ENCODE peak calls at places on chromosome 15, in eight cellular contexts. I is foreskin keratinocyte; V is dorsolateral prefrontal cortex; Q is stimulated activated naive B cell treated with anti-CD40 and anti-IgM and Interleukin-4, amounts not matched to agents 10 μg/mL and 1 μg/mL and 100 μg/mL, for 72 hours; W is stimulated activated CD4-positive, alpha-beta T cell treated with anti-CD3 and anti-CD28 coated beads, Interleukin-2, amount 100 ng/mL, for 48 hours; K is NAMALWA; Z is NCI-H748 treated with DMSO at 0.1 percent for 48 hours; Y is RWPE1. G is an unnamed sample.

GRCh38 chr15:67019886-67020520 is 45.4 kb upstream of the SMAD3 start:
- DNase-seq in I (no peak), Y (no peak), W (no peak), V (no peak), Q (no peak), Z (no peak), K (no peak), G (no peak)

GRCh38 chr15:90004671-90005070 is 3.5 kb downstream of the ZNF710 start:
- DNase-seq in V (no peak), W (no peak), Y (peak; percentile 93), Z (no peak), Q (no peak), K (no peak), I (peak; percentile 99), G (no peak)

GRCh38 chr15:96264351-96264798 is 66.1 kb upstream of the NR2F2 start:
- DNase-seq in K (no peak), V (no peak), I (peak; percentile 95), Q (no peak), Z (no peak), Y (peak; percentile 35), W (no peak), G (no peak)

GRCh38 chr15:33089878-33090757 is 104.4 kb downstream of the FMN1 start:
- DNase-seq in Y (peak; percentile 52), W (no peak), Z (no peak), V (no peak), K (no peak), Q (no peak), I (peak; percentile 69), G (no peak)

GRCh38 chr15:68431037-68431791 is 749 bp downstream of the ITGA11 start:
- DNase-seq in I (no peak), Y (no peak), Q (no peak), K (no peak), Z (no peak), V (no peak), W (no peak), G (no peak)

GRCh38 chr15:48891229-48891765 is 13.4 kb downstream of the EID1 start:
- DNase-seq in K (no peak), Z (no peak), Q (no peak), V (no peak), I (no peak), W (no peak), Y (no peak), G (no peak)

GRCh38 chr15:90972133-90972532 is 17.4 kb downstream of the RCCD1 start:
- DNase-seq in Y (no peak), I (no peak), V (no peak), Q (no peak), Z (no peak), W (no peak), K (no peak), G (no peak)

GRCh38 chr15:39666671-39667070 is 85.8 kb downstream of the THBS1 start:
- DNase-seq in I (no peak), W (no peak), Z (no peak), K (no peak), Y (no peak), Q (no peak), V (no peak), G (no peak)

GRCh38 chr15:68646156-68646555 is 67.4 kb downstream of the CORO2B start:
- DNase-seq in Z (no peak), Q (no peak), I (no peak), W (no peak), Y (no peak), K (no peak), V (peak; percentile 84), G (no peak)

GRCh38 chr15:51186846-51187340 is 92.2 kb upstream of the TNFAIP8L3 start:
- DNase-seq in V (no peak), K (no peak), Y (no peak), W (no peak), I (no peak), Z (no peak), Q (no peak), G (no peak)

GRCh38 chr15:70054884-70055387 is 42.8 kb downstream of the TLE3 start:
- DNase-seq in I (no peak), Z (no peak), Y (no peak), W (no peak), Q (no peak), K (no peak), V (peak; percentile 49), G (no peak)

GRCh38 chr15:76987276-76987675 is 7.7 kb upstream of the PSTPIP1 start:
- DNase-seq in V (no peak), K (no peak), W (no peak), Q (no peak), I (no peak), Y (no peak), Z (no peak), G (no peak)

GRCh38 chr15:71334874-71335273 is 219.6 kb downstream of the THSD4 start:
- DNase-seq in I (no peak), Z (no peak), V (no peak), K (no peak), W (no peak), Y (no peak), Q (no peak), G (no peak)